ENCODE peak calls at places on chromosomes 1 and 21, in four cellular contexts. O, I, F and C are unnamed samples.

GRCh38 chr1:164647211-164647610 is 88.2 kb downstream of the PBX1 start:
- DNase-seq in O (no peak), I (no peak), F (no peak), C (no peak)

GRCh38 chr1:156897078-156897825 is 3.7 kb downstream of the PEAR1 start:
- DNase-seq in O (no peak), I (no peak), F (peak; percentile 91), C (no peak)

GRCh38 chr1:39987869-39988268 is 32.9 kb downstream of the MFSD2A start:
- DNase-seq in O (no peak), I (no peak), F (no peak), C (no peak)

GRCh38 chr1:186183219-186183618 is 191.8 kb downstream of the TPR start:
- DNase-seq in O (no peak), I (no peak), F (peak; percentile 94), C (no peak)

GRCh38 chr1:100811808-100812207 is 82.8 kb downstream of the EXTL2 start:
- DNase-seq in O (no peak), I (no peak), F (peak; percentile 62), C (no peak)

GRCh38 chr1:184986250-184986649 is 11.9 kb upstream of the NIBAN1 start:
- DNase-seq in O (no peak), I (no peak), F (peak; percentile 58), C (no peak)

GRCh38 chr1:47782414-47783165 is 214.6 kb downstream of the TRABD2B start:
- DNase-seq in O (no peak), I (no peak), F (peak; percentile 50), C (no peak)

GRCh38 chr21:36022704-36023103 is 37.6 kb downstream of the SETD4 start:
- DNase-seq in O (no peak), I (no peak), F (no peak), C (no peak)

GRCh38 chr21:28431527-28432200 is 561.0 kb downstream of the LTN1 start:
- DNase-seq in O (no peak), I (no peak), F (peak; percentile 67), C (no peak)

GRCh38 chr1:187682112-187682511 is 853.4 kb downstream of the PLA2G4A start:
- DNase-seq in O (no peak), I (no peak), F (no peak), C (no peak)

DNA sequence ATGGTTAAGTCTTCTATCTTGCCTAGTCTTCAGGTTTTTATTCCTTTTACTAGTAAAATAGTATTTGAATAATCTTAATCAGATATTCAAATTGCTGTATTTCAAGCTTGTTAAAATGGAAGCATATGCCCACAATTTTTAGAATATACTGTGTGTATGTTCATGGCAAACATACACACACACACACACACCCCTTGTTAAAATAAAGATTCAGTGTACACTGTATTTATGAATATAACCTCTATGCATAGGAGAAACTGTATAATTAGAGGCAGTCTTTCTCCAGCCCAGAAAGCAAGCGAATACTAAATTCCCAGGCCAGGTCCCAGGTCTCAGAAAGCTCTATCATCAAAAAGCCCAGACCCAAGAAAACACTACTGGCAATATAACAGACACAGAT is 57.8 kb downstream of the JAK1 start:
- DNase-seq in O (no peak), I (no peak), F (no peak), C (no peak)
- H3K4me1 ChIP-seq in O (peaks cover 7% of the 10 kb centered on the region), I (peaks cover 75% of the 10 kb centered on the region), F (peaks cover 38% of the 10 kb centered on the region), C (peaks cover 23% of the 10 kb centered on the region)

GRCh38 chr1:245039196-245039595 is 115.6 kb upstream of the KIF26B start:
- DNase-seq in O (no peak), I (no peak), F (no peak), C (no peak)
- H3K4me1 ChIP-seq in O (peaks cover 4% of the 10 kb centered on the region), I (no peaks in the 10 kb centered on the region), F (peaks cover 3% of the 10 kb centered on the region), C (no peaks in the 10 kb centered on the region)

GRCh38 chr1:53114581-53115400 is 27.6 kb downstream of the SLC1A7 start:
- DNase-seq in O (no peak), I (no peak), F (no peak), C (no peak)

GRCh38 chr1:53116933-53117332 is 25.5 kb downstream of the SLC1A7 start:
- DNase-seq in O (no peak), I (no peak), F (no peak), C (no peak)

GRCh38 chr1:53116307-53116810 is 26.1 kb downstream of the SLC1A7 start:
- DNase-seq in O (no peak), I (no peak), F (no peak), C (no peak)

GRCh38 chr1:53114090-53114489 is 28.3 kb downstream of the SLC1A7 start:
- DNase-seq in O (no peak), I (no peak), F (no peak), C (no peak)

GRCh38 chr1:53115403-53116306 is 26.8 kb downstream of the SLC1A7 start:
- DNase-seq in O (peak; percentile 50), I (no peak), F (no peak), C (no peak)
- H3K4me1 ChIP-seq in O (peaks cover 26% of the 10 kb centered on the region), I (no peaks in the 10 kb centered on the region), F (peaks cover 9% of the 10 kb centered on the region), C (no peaks in the 10 kb centered on the region)

GRCh38 chr1:206581571-206581981 is 30.7 kb downstream of the EIF2D start:
- DNase-seq in O (no peak), I (peak; percentile 67), F (no peak), C (peak; percentile 75)
- H3K4me1 ChIP-seq in O (no peaks in the 10 kb centered on the region), I (peaks cover 75% of the 10 kb centered on the region), F (peaks cover 15% of the 10 kb centered on the region), C (peaks cover 70% of the 10 kb centered on the region)

GRCh38 chr21:45871616-45872236 is 109.8 kb upstream of the COL6A1 start:
- DNase-seq in O (no peak), I (no peak), F (no peak), C (no peak)
- H3K4me1 ChIP-seq in O (no peaks in the 10 kb centered on the region), I (no peaks in the 10 kb centered on the region), F (peaks cover 27% of the 10 kb centered on the region), C (no peaks in the 10 kb centered on the region)

GRCh38 chr1:54499097-54500029 is 48.7 kb upstream of the ACOT11 start:
- DNase-seq in O (no peak), I (no peak), F (peak; percentile 78), C (no peak)

GRCh38 chr1:54498383-54499096 is 49.5 kb upstream of the ACOT11 start:
- DNase-seq in O (no peak), I (no peak), F (no peak), C (no peak)

GRCh38 chr1:54493608-54494007 is 54.4 kb upstream of the ACOT11 start:
- DNase-seq in O (no peak), I (no peak), F (peak; percentile 47), C (no peak)

GRCh38 chr1:54497338-54497737 is 50.7 kb upstream of the ACOT11 start:
- DNase-seq in O (no peak), I (no peak), F (no peak), C (no peak)

DNA sequence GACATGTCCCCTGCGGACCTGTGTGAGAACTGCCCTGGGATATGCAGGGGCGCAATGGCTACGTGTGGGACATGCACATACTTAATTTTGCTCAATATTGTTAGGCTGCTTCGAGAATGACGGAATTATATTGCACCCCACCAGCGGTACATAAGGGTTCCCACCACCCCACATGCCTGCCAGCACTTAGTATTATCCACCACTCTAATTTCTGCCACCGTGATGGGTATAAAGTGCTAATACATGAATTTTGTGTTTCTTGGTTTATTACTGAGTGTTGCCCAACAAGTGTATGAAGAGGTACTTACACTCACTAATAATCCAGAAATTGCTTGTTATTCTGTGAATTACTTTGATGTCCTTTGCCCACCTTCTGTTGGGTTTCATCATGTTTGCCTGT is 52.1 kb upstream of the ACOT11 start:
- DNase-seq in O (no peak), I (no peak), F (no peak), C (no peak)
- H3K4me1 ChIP-seq in O (peaks cover 14% of the 10 kb centered on the region), I (peaks cover 12% of the 10 kb centered on the region), F (no peaks in the 10 kb centered on the region), C (peaks cover 12% of the 10 kb centered on the region)